ENCODE peak calls at places on chromosomes 2 and 18, in nine cellular contexts. U is activated CD8-positive, alpha-beta memory T cell treated with anti-CD3 and anti-CD28 coated beads, Interleukin-2, amount 50 U/mL, for 48 hours; H is activated T-cell treated with anti-CD3 and anti-CD28 coated beads for 1 hour; A is anterior cingulate cortex; O is right cardiac atrium; L is NCI-H1436; V is germinal center; I is T follicular helper cell; T is effector memory CD8-positive, alpha-beta T cell. Q is an unnamed sample.
A peak's percentile ranks its signal among the peaks of the same experiment; 100 is the strongest.

GRCh38 chr2:173851256-173851655 is 113.9 kb downstream of the SP3 start:
- DNase-seq in U (no peak), H (no peak), A (no peak), O (peak; percentile 76), L (no peak), V (no peak), I (no peak), T (no peak), Q (no peak)

GRCh38 chr2:42250925-42251324 is 81.8 kb downstream of the EML4 start:
- DNase-seq in U (no peak), H (no peak), A (no peak), O (no peak), L (no peak), V (no peak), I (no peak), T (peak; percentile 29), Q (no peak)

GRCh38 chr18:34760444-34760843 is 50.3 kb downstream of the DTNA start:
- DNase-seq in U (no peak), H (no peak), A (no peak), O (peak; percentile 22), L (no peak), V (no peak), I (no peak), T (no peak), Q (no peak)

GRCh38 chr18:63237911-63238710 is 81.5 kb downstream of the BCL2 start:
- DNase-seq in U (no peak), H (no peak), A (no peak), O (peak; percentile 37), L (no peak), V (no peak), I (no peak), T (no peak), Q (peak; percentile 60)

GRCh38 chr2:241066171-241066892 is 35.8 kb downstream of the MTERF4 start:
- DNase-seq in U (no peak), H (no peak), A (no peak), O (no peak), L (no peak), V (no peak), I (no peak), T (no peak), Q (no peak)

GRCh38 chr18:27605107-27605834 is 420.2 kb upstream of the CHST9 start:
- DNase-seq in U (no peak), H (no peak), A (peak; percentile 25), O (peak; percentile 16), L (peak; percentile 67), V (peak; percentile 21), I (no peak), T (no peak), Q (peak; percentile 64)

GRCh38 chr2:159744363-159744762 is 32.1 kb downstream of the MARCHF7 start:
- DNase-seq in U (no peak), H (no peak), A (no peak), O (no peak), L (no peak), V (no peak), I (no peak), T (no peak), Q (no peak)

GRCh38 chr2:47274780-47275117 is 119.6 kb upstream of the STPG4 start:
- DNase-seq in U (no peak), H (no peak), A (no peak), O (no peak), L (no peak), V (no peak), I (no peak), T (no peak), Q (no peak)

GRCh38 chr2:20470211-20470610 is 23.3 kb downstream of the RHOB start:
- DNase-seq in U (no peak), H (no peak), A (no peak), O (no peak), L (no peak), V (no peak), I (no peak), T (no peak), Q (no peak)

GRCh38 chr2:220504890-220505564 is 877.6 kb downstream of the SLC4A3 start:
- DNase-seq in U (no peak), H (no peak), A (no peak), O (no peak), L (peak; percentile 35), V (no peak), I (no peak), T (no peak), Q (no peak)

GRCh38 chr2:43080626-43081025 is 145.8 kb downstream of the ZFP36L2 start:
- DNase-seq in U (no peak), H (no peak), A (no peak), O (no peak), L (no peak), V (no peak), I (no peak), T (no peak), Q (no peak)

GRCh38 chr18:74284501-74285004 is 7.2 kb downstream of the CYB5A start:
- DNase-seq in U (no peak), H (no peak), A (no peak), O (peak; percentile 35), L (no peak), V (no peak), I (no peak), T (no peak), Q (no peak)

GRCh38 chr2:43576983-43577892 is 18.6 kb downstream of the THADA start:
- DNase-seq in U (no peak), H (no peak), A (no peak), O (no peak), L (peak; percentile 17), V (peak; percentile 45), I (no peak), T (peak; percentile 5), Q (no peak)

GRCh38 chr2:217105733-217106649 is 246.1 kb upstream of the TNP1 start:
- DNase-seq in U (no peak), H (no peak), A (no peak), O (no peak), L (no peak), V (no peak), I (no peak), T (no peak), Q (no peak)

GRCh38 chr2:109242654-109243331 is 113.8 kb downstream of the SH3RF3 start:
- DNase-seq in U (peak; percentile 35), H (no peak), A (no peak), O (peak; percentile 58), L (no peak), V (no peak), I (no peak), T (no peak), Q (no peak)

GRCh38 chr2:127308586-127309138 is 14.7 kb upstream of the ERCC3 start:
- DNase-seq in U (no peak), H (no peak), A (no peak), O (no peak), L (no peak), V (no peak), I (no peak), T (no peak), Q (no peak)

GRCh38 chr2:69780907-69781306 is 39.0 kb downstream of the ANXA4 start:
- DNase-seq in U (no peak), H (no peak), A (no peak), O (no peak), L (no peak), V (no peak), I (no peak), T (no peak), Q (no peak)

GRCh38 chr2:19607931-19608762 is 249.7 kb upstream of the OSR1 start:
- DNase-seq in U (no peak), H (no peak), A (no peak), O (no peak), L (no peak), V (no peak), I (no peak), T (no peak), Q (no peak)

GRCh38 chr18:55422456-55423185 is 165.4 kb downstream of the TCF4 start:
- DNase-seq in U (no peak), H (no peak), A (no peak), O (peak; percentile 61), L (no peak), V (no peak), I (no peak), T (no peak), Q (no peak)

GRCh38 chr2:205758051-205758450 is 75.8 kb downstream of the NRP2 start:
- DNase-seq in U (no peak), H (no peak), A (no peak), O (no peak), L (no peak), V (no peak), I (no peak), T (no peak), Q (no peak)

GRCh38 chr2:20931346-20931745 is 108.4 kb upstream of the LDAH start:
- DNase-seq in U (no peak), H (no peak), A (no peak), O (no peak), L (no peak), V (no peak), I (no peak), T (no peak), Q (no peak)

GRCh38 chr2:72893594-72894319 is 6.5 kb downstream of the SPR start:
- DNase-seq in U (peak; percentile 71), H (no peak), A (no peak), O (no peak), L (peak; percentile 46), V (peak; percentile 38), I (no peak), T (no peak), Q (peak; percentile 84)

GRCh38 chr2:62831729-62832128 is 126.2 kb downstream of the EHBP1 start:
- DNase-seq in U (no peak), H (no peak), A (no peak), O (no peak), L (no peak), V (no peak), I (no peak), T (no peak), Q (no peak)

GRCh38 chr2:147482111-147482510 is 362.7 kb upstream of the ACVR2A start:
- DNase-seq in U (no peak), H (no peak), A (no peak), O (no peak), L (no peak), V (no peak), I (no peak), T (no peak), Q (no peak)

GRCh38 chr2:171260471-171261424 is 100.1 kb upstream of the TLK1 start:
- DNase-seq in U (no peak), H (no peak), A (no peak), O (no peak), L (no peak), V (no peak), I (no peak), T (no peak), Q (no peak)

GRCh38 chr2:72115361-72116080 is 32.1 kb downstream of the CYP26B1 start:
- DNase-seq in U (no peak), H (no peak), A (no peak), O (peak; percentile 86), L (no peak), V (no peak), I (no peak), T (no peak), Q (peak; percentile 66)

GRCh38 chr2:238948765-238949641 is 101.1 kb downstream of the TWIST2 start:
- DNase-seq in U (peak; percentile 26), H (no peak), A (no peak), O (no peak), L (no peak), V (no peak), I (no peak), T (no peak), Q (no peak)

GRCh38 chr2:67848551-67848950 is 214.3 kb downstream of the C1D start:
- DNase-seq in U (no peak), H (no peak), A (no peak), O (no peak), L (no peak), V (no peak), I (no peak), T (no peak), Q (no peak)

GRCh38 chr2:138846216-138846821 is 66.1 kb upstream of the NXPH2 start:
- DNase-seq in U (no peak), H (no peak), A (no peak), O (no peak), L (peak; percentile 63), V (peak; percentile 27), I (no peak), T (no peak), Q (no peak)